ENCODE peak calls at places on chromosome 2, in seven cellular contexts. D is CD8-positive, alpha-beta T cell; Q is psoas muscle; Y is left lung; J is PC-9; L is tibial artery; B is uterus. F is an unnamed sample. For H3K4me1 and H3K27me3, the result is how much of the 10 kb centered on the place peaks cover.

GRCh38 chr2:50143822-50144575 is 887.9 kb downstream of the NRXN1 start:
- DNase-seq in L (no peak), J (peak), Q (no peak), Y (no peak), B (no peak), D (no peak), F (no peak)

GRCh38 chr2:10305715-10306114 is 3.0 kb downstream of the HPCAL1 start:
- DNase-seq in B (no peak), L (no peak), D (peak), J (peak), Q (no peak), Y (no peak), F (no peak)

GRCh38 chr2:126891681-126892500 is 6.8 kb upstream of the TEX51 start:
- DNase-seq in Y (no peak), L (peak), Q (no peak), B (peak), J (no peak), D (no peak), F (no peak)

GRCh38 chr2:52558265-52558664 is 1209.3 kb upstream of the CHAC2 start:
- DNase-seq in B (no peak), D (no peak), Y (no peak), Q (no peak), L (no peak), J (no peak), F (no peak)

GRCh38 chr2:200741468-200742202 is 70.1 kb upstream of the BZW1 start:
- DNase-seq in B (no peak), J (peak), D (no peak), Q (no peak), L (no peak), Y (no peak), F (no peak)

GRCh38 chr2:85334933-85335332 is 7.1 kb upstream of the TGOLN2 start:
- DNase-seq in B (no peak), L (no peak), Q (no peak), D (no peak), Y (no peak), J (no peak), F (no peak)

GRCh38 chr2:135099802-135100483 is 47.9 kb downstream of the RAB3GAP1 start:
- DNase-seq in J (no peak), L (no peak), B (no peak), Y (no peak), D (no peak), Q (no peak), F (no peak)

GRCh38 chr2:234286118-234286598 is 210.7 kb downstream of the ARL4C start:
- DNase-seq in J (no peak), L (no peak), B (no peak), D (no peak), Q (no peak), Y (no peak), F (no peak)

GRCh38 chr2:212022966-212023365 is 515.6 kb downstream of the ERBB4 start:
- DNase-seq in L (no peak), B (no peak), Y (no peak), J (no peak), Q (no peak), D (no peak), F (no peak)

GRCh38 chr2:114346658-114347057 is 95.8 kb upstream of the DPP10 start:
- DNase-seq in Y (no peak), J (no peak), L (no peak), Q (no peak), B (no peak), D (no peak), F (no peak)

GRCh38 chr2:114350186-114350725 is 92.2 kb upstream of the DPP10 start:
- DNase-seq in Q (no peak), B (no peak), D (no peak), J (no peak), Y (no peak), L (no peak), F (no peak)

DNA sequence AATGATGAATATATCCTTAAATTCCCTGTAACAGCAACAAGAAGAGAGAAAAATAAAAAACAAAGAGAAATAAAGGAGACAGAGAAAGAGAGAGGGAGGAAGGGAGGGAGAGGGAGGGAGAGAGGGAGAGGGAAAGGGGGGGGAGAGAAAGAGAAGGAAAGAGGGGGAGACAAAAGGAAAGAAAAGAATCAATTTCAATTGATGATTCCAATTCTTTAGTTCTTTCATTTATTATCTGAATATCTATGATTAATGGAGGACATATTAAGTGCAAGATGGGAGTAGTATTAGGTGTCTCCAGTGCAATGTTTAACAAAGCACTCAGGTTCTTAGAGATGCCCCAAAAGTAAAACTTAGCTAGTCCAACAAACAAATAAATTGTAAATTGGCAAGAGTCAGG is 97.2 kb upstream of the DPP10 start:
- DNase-seq in D (no peak), L (no peak), Y (no peak), J (no peak), Q (no peak), B (no peak), F (no peak)
- H3K4me1 ChIP-seq in D (under half), L (under half), Y (under half), J (under half), Q (under half), B (under half), F (under half)

GRCh38 chr2:172086349-172087190 is 1.3 kb downstream of the DLX1 start:
- DNase-seq in Y (no peak), B (no peak), L (no peak), D (peak), J (no peak), Q (no peak), F (no peak)
- H3K27me3 ChIP-seq in Y (half or more), B (half or more), L (under half), D (half or more), J (under half), Q (half or more), F (half or more)

GRCh38 chr2:101758001-101758400 is 60.5 kb downstream of the MAP4K4 start:
- DNase-seq in D (no peak), Q (no peak), Y (no peak), B (no peak), L (no peak), J (no peak), F (no peak)
- H3K4me1 ChIP-seq in D (under half), Q (under half), Y (under half), B (under half), L (under half), J (half or more), F (under half)

GRCh38 chr2:1588051-1588993 is 156.0 kb downstream of the PXDN start:
- DNase-seq in Q (peak), B (no peak), D (no peak), L (peak), J (no peak), Y (no peak), F (no peak)

GRCh38 chr2:1584691-1585485 is 159.4 kb downstream of the PXDN start:
- DNase-seq in Y (no peak), D (no peak), B (no peak), Q (no peak), L (no peak), J (peak), F (no peak)

GRCh38 chr2:1585635-1586034 is 158.7 kb downstream of the PXDN start:
- DNase-seq in J (no peak), Q (peak), B (no peak), L (no peak), D (no peak), Y (no peak), F (no peak)

GRCh38 chr2:1586946-1587840 is 157.1 kb downstream of the PXDN start:
- DNase-seq in B (no peak), L (no peak), J (peak), Q (peak), D (no peak), Y (no peak), F (no peak)

DNA sequence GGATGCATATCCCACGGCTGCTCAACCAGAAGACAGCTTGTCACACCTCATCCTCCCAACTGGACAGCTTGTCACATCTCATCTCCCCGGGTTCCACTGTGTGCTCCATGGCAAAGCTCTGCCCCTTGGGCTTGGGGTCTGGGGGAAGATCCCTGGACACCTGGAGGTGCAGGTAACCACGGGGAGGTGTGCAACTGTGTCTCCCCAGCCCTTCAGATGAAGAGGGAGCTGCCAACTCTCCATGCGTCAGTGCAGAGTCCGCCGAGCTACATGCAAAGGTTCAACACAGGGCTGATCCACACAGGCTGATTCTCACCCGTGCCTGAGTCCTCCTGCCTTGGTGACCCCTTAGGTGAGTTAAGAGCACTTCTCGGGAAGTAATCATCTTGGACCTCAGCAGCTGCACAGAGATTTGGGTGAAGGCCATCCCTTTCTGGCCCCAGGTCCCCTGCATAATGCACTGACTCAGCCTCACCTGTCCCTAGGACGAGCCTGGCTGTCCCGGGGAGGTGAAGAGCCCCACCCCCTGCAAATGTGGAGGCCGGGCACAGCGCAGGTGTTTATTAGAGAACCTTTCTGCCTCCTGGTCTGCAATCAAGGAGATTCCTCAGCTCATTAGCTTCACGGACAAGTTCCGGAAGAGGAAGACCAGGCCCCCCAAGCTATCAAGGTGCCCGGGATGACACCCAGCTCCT is 157.9 kb downstream of the PXDN start:
- DNase-seq in J (peak), Q (peak), B (no peak), L (no peak), Y (no peak), D (no peak), F (no peak)
- H3K27me3 ChIP-seq in J (under half), Q (under half), B (under half), L (under half), Y (under half), D (under half), F (under half)

GRCh38 chr2:11327871-11328270 is 16.6 kb downstream of the ROCK2 start:
- DNase-seq in Q (no peak), D (no peak), L (no peak), J (no peak), B (no peak), Y (no peak), F (no peak)
- H3K4me1 ChIP-seq in Q (under half), D (under half), L (under half), J (under half), B (under half), Y (under half), F (under half)

GRCh38 chr2:73297586-73297985 is 4.2 kb upstream of the EGR4 start:
- DNase-seq in B (no peak), Y (no peak), Q (no peak), D (no peak), J (no peak), L (no peak), F (no peak)
- H3K27me3 ChIP-seq in B (under half), Y (half or more), Q (under half), D (under half), J (under half), L (under half), F (under half)

DNA sequence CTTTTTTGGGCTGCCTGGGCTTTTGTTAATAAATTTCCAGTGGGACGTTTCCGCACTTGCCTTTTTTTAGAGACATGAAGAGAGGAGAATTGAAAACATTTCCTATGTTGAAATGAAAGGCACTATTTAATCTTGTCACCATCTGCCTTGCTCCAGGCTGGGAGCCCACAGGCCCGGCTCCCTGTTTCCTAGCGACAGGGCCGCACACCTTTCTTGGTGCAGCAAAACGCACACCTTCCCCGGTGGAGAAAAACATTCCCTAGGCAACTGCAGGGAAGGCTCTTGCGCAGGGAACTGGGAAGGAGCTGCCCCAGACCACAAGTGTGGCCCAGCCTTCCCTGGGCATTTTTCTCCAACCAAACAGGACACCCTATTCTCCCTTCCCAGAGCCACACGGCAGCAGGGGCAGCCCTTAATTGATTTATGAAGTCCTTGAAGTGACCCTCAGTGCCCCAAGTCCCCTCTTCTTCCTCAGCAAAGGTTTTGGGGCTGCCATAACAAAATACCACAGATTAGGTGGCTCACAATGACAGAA is 132.9 kb upstream of the MSH6 start:
- DNase-seq in J (no peak), Y (no peak), B (no peak), Q (no peak), L (no peak), D (no peak), F (no peak)
- H3K4me1 ChIP-seq in J (under half), Y (under half), B (under half), Q (under half), L (under half), D (under half), F (under half)

GRCh38 chr2:104859310-104860130 is 5.6 kb downstream of the POU3F3 start:
- DNase-seq in J (no peak), L (no peak), D (no peak), Q (no peak), B (no peak), Y (no peak), F (no peak)
- H3K27me3 ChIP-seq in J (under half), L (under half), D (under half), Q (under half), B (under half), Y (half or more), F (under half)

F was measured in right lobe of liver.